ENCODE peak calls at places on chromosome X, in six cellular contexts. X, V, K, B, O and P are unnamed samples.

GRCh38 chrX:97806238-97806637 is 922.5 kb downstream of the RPA4 start:
- DNase-seq in V (peak; percentile 75), B (no peak), K (no peak), X (no peak), O (no peak), P (peak; percentile 1)

GRCh38 chrX:118496763-118497079 is 1.1 kb downstream of the DOCK11 start:
- DNase-seq in V (no peak), B (no peak), K (no peak), O (no peak), X (no peak), P (no peak)

GRCh38 chrX:96703816-96704215 is 19.2 kb downstream of the DIAPH2 start:
- DNase-seq in K (no peak), X (no peak), B (no peak), O (no peak), V (peak; percentile 6), P (no peak)

GRCh38 chrX:153999359-154000037 is 20.2 kb downstream of the IRAK1 start:
- DNase-seq in B (no peak), X (no peak), K (no peak), O (no peak), V (no peak), P (no peak)

GRCh38 chrX:30060718-30061117 is 154.6 kb upstream of the MAGEB2 start:
- DNase-seq in B (no peak), V (peak; percentile 21), X (peak; percentile 11), O (no peak), K (no peak), P (peak; percentile 8)

GRCh38 chrX:155070663-155070974 is 317 bp downstream of the CMC4 start:
- DNase-seq in O (no peak), K (no peak), B (no peak), X (no peak), V (no peak), P (no peak)

GRCh38 chrX:110418220-110418856 is 59.7 kb downstream of the RTL9 start:
- DNase-seq in V (peak; percentile 81), K (peak; percentile 55), B (no peak), O (no peak), X (no peak), P (peak; percentile 85)

GRCh38 chrX:137428251-137428661 is 137.7 kb upstream of the ZIC3 start:
- DNase-seq in V (no peak), X (no peak), K (peak; percentile 49), B (no peak), O (peak; percentile 62), P (no peak)

GRCh38 chrX:71935542-71935941 is 24.9 kb downstream of the NHSL2 start:
- DNase-seq in V (no peak), K (peak; percentile 76), B (no peak), X (peak; percentile 20), O (no peak), P (no peak)

GRCh38 chrX:143664302-143664701 is 28.4 kb upstream of the SLITRK4 start:
- DNase-seq in K (no peak), B (no peak), V (no peak), X (no peak), O (no peak), P (peak; percentile 21)

GRCh38 chrX:47586043-47586787 is 4.0 kb downstream of the TIMP1 start:
- DNase-seq in V (no peak), O (no peak), X (no peak), K (no peak), B (no peak), P (no peak)

GRCh38 chrX:120305531-120306145 is 5.6 kb downstream of the TMEM255A start:
- DNase-seq in X (no peak), O (no peak), B (no peak), K (peak; percentile 30), V (no peak), P (no peak)

GRCh38 chrX:72029473-72030411 is 102.0 kb downstream of the RTL5 start:
- DNase-seq in K (peak; percentile 23), V (peak; percentile 90), X (no peak), B (peak; percentile 30), O (peak; percentile 39), P (peak; percentile 79)

GRCh38 chrX:632391-633042 is 1.9 kb downstream of the SHOX start:
- DNase-seq in X (no peak), K (peak; percentile 57), O (peak; percentile 50), B (no peak), V (no peak), P (no peak)

GRCh38 chrX:9586992-9587392 is 122.1 kb downstream of the TBL1X start:
- DNase-seq in O (peak; percentile 45), V (no peak), K (peak; percentile 48), B (no peak), X (no peak), P (no peak)

GRCh38 chrX:40845331-40845911 is 110.1 kb upstream of the MED14 start:
- DNase-seq in O (no peak), K (peak; percentile 72), B (no peak), X (no peak), V (peak; percentile 95), P (peak; percentile 68)

GRCh38 chrX:81206471-81206870 is 4.6 kb downstream of the SH3BGRL start:
- DNase-seq in B (no peak), K (no peak), X (no peak), O (no peak), V (no peak), P (no peak)

GRCh38 chrX:80022363-80023031 is 7.9 kb downstream of the TBX22 start:
- DNase-seq in O (peak; percentile 52), B (no peak), V (no peak), K (peak; percentile 47), X (peak; percentile 27), P (no peak)

GRCh38 chrX:55593756-55594257 is 29.4 kb upstream of the FOXR2 start:
- DNase-seq in K (no peak), X (no peak), O (no peak), B (no peak), V (no peak), P (no peak)

GRCh38 chrX:153933751-153934472 is 925 bp downstream of the NAA10 start:
- DNase-seq in B (no peak), K (no peak), O (no peak), V (peak; percentile 56), X (no peak), P (peak; percentile 51)

GRCh38 chrX:97479491-97479890 is 595.8 kb downstream of the RPA4 start:
- DNase-seq in X (no peak), V (no peak), B (no peak), O (no peak), K (no peak), P (no peak)

GRCh38 chrX:72236841-72237240 is 2.0 kb downstream of the ERCC6L start:
- DNase-seq in O (no peak), X (no peak), V (peak; percentile 80), B (no peak), K (no peak), P (no peak)

GRCh38 chrX:109740076-109740809 is 7.2 kb upstream of the ACSL4 start:
- DNase-seq in O (no peak), X (no peak), V (peak; percentile 52), B (peak; percentile 30), K (no peak), P (peak; percentile 85)

GRCh38 chrX:104318330-104319009 is 63.7 kb upstream of the ESX1 start:
- DNase-seq in B (peak; percentile 60), O (no peak), X (no peak), V (peak; percentile 57), K (no peak), P (peak; percentile 21)

GRCh38 chrX:16867947-16868346 is 2.2 kb downstream of the RBBP7 start:
- DNase-seq in V (no peak), B (no peak), O (no peak), X (no peak), K (no peak), P (no peak)
- H3K14ac ChIP-seq in V (no peak overlapping the region), B (no peak overlapping the region), O (no peak overlapping the region), X (no peak overlapping the region), K (no peak overlapping the region), P (no peak overlapping the region)

GRCh38 chrX:39731390-39731680 is 366.4 kb downstream of the BCOR start:
- DNase-seq in O (no peak), V (no peak), B (no peak), X (no peak), K (no peak), P (no peak)

GRCh38 chrX:39728852-39729587 is 368.7 kb downstream of the BCOR start:
- DNase-seq in B (no peak), O (no peak), V (no peak), X (no peak), K (no peak), P (no peak)

GRCh38 chrX:39730671-39731389 is 366.9 kb downstream of the BCOR start:
- DNase-seq in O (peak; percentile 60), X (peak; percentile 21), K (peak; percentile 92), B (peak; percentile 43), V (peak; percentile 88), P (peak; percentile 94)

GRCh38 chrX:39731735-39732134 is 366.0 kb downstream of the BCOR start:
- DNase-seq in V (no peak), K (no peak), O (no peak), B (no peak), X (no peak), P (peak; percentile 9)

GRCh38 chrX:39729834-39730670 is 367.7 kb downstream of the BCOR start:
- DNase-seq in X (peak; percentile 14), V (no peak), O (peak; percentile 51), B (no peak), K (peak; percentile 75), P (peak; percentile 37)
- H2BK5ac ChIP-seq in X (no peak overlapping the region), V (no peak overlapping the region), O (no peak overlapping the region), B (no peak overlapping the region), K (no peak overlapping the region), P (no peak overlapping the region)

DNA sequence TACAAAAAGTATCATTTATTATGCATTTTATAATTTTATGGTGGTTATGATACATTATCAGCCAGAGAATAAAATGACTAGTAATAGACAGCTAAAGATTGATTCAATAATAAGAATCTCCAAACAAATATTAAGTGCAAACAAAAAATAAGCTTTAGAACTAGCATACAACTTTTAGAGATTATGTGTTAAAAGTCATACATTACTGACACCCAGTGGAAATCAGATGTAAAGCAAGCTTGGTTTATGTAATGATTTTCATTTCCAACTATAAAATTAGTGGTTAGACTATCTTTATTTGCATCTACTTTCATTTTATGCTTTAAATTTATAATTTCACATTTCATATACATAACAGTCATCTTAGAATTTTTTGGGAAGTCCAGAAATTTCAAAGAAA is 57.7 kb downstream of the IL13RA2 start:
- DNase-seq in B (no peak), K (no peak), V (peak; percentile 22), X (no peak), O (no peak), P (peak; percentile 3)
- H3K14ac ChIP-seq in B (no peak overlapping the region), K (no peak overlapping the region), V (no peak overlapping the region), X (no peak overlapping the region), O (no peak overlapping the region), P (no peak overlapping the region)

GRCh38 chrX:12971282-12972003 is 3.5 kb upstream of the TMSB4X start:
- DNase-seq in K (no peak), B (no peak), O (no peak), X (no peak), V (no peak), P (no peak)
- H2BK5ac ChIP-seq in K (no peak overlapping the region), B (no peak overlapping the region), O (no peak overlapping the region), X (no peak overlapping the region), V (no peak overlapping the region), P (no peak overlapping the region)

GRCh38 chrX:70461026-70461425 is 16.4 kb downstream of the DLG3 start:
- DNase-seq in B (no peak), O (no peak), X (no peak), V (no peak), K (no peak), P (no peak)
- H3K14ac ChIP-seq in B (no peak overlapping the region), O (no peak overlapping the region), X (no peak overlapping the region), V (no peak overlapping the region), K (no peak overlapping the region), P (no peak overlapping the region)

GRCh38 chrX:123962006-123962485 is 540 bp downstream of the STAG2 start:
- DNase-seq in K (no peak), X (no peak), O (no peak), V (no peak), B (peak; percentile 0), P (no peak)
- H2BK5ac ChIP-seq in K (no peak overlapping the region), X (peak overlapping the region; percentile 13), O (peak overlapping the region; percentile 83), V (peak overlapping the region; percentile 94), B (no peak overlapping the region), P (peak overlapping the region; percentile 82)